ENCODE peak calls at places on chromosomes 5 and 9, in five cellular contexts. A is activated naive CD4-positive, alpha-beta T cell; O is type B pancreatic cell; L is T-helper 1 cell; R is dermis microvascular lymphatic vessel endothelial cell. J is an unnamed sample.

GRCh38 chr5:172487671-172488070 is 33.3 kb upstream of the SH3PXD2B start:
- DNase-seq in A (no peak), R (no peak), L (no peak), O (no peak), J (no peak)

GRCh38 chr5:87074934-87075541 is 192.6 kb upstream of the RASA1 start:
- DNase-seq in O (no peak), A (no peak), R (peak; percentile 85), L (no peak), J (no peak)

GRCh38 chr5:6246820-6247437 is 131.4 kb downstream of the MED10 start:
- DNase-seq in R (no peak), O (no peak), A (no peak), L (no peak), J (no peak)

GRCh38 chr9:92324889-92325268 is 271 bp downstream of the NOL8 start:
- DNase-seq in O (no peak), L (no peak), A (no peak), R (no peak), J (no peak)

GRCh38 chr5:87119588-87119987 is 148.1 kb upstream of the RASA1 start:
- DNase-seq in R (no peak), A (no peak), O (no peak), L (no peak), J (no peak)

GRCh38 chr5:16673241-16673998 is 56.6 kb upstream of the RETREG1 start:
- DNase-seq in L (peak; percentile 20), O (no peak), R (no peak), A (peak; percentile 45), J (no peak)

GRCh38 chr9:36082928-36083327 is 46.2 kb downstream of the RECK start:
- DNase-seq in L (no peak), R (no peak), O (no peak), A (no peak), J (no peak)

GRCh38 chr9:34203275-34204010 is 24.6 kb downstream of the UBAP1 start:
- DNase-seq in A (no peak), O (no peak), R (no peak), L (no peak), J (no peak)

GRCh38 chr5:133735346-133735745 is 123.0 kb upstream of the FSTL4 start:
- DNase-seq in O (no peak), R (peak; percentile 26), L (no peak), A (no peak), J (no peak)

GRCh38 chr9:20495133-20495532 is 127.2 kb downstream of the MLLT3 start:
- DNase-seq in L (no peak), O (no peak), R (no peak), A (no peak), J (no peak)

GRCh38 chr9:3658964-3659363 is 133.2 kb upstream of the RFX3 start:
- DNase-seq in A (no peak), R (no peak), L (no peak), O (no peak), J (no peak)

GRCh38 chr5:69531010-69531785 is 28.8 kb upstream of the GTF2H2C start:
- DNase-seq in A (no peak), O (no peak), L (no peak), R (no peak), J (no peak)

GRCh38 chr9:137191691-137192447 is 3.4 kb downstream of the SSNA1 start:
- DNase-seq in A (no peak), O (no peak), L (no peak), R (no peak), J (no peak)

GRCh38 chr5:164504141-164504772 is 998.8 kb downstream of the MAT2B start:
- DNase-seq in A (no peak), L (no peak), R (peak; percentile 56), O (no peak), J (no peak)

GRCh38 chr5:89190515-89191265 is 307.7 kb upstream of the MEF2C start:
- DNase-seq in L (no peak), R (no peak), O (no peak), A (no peak), J (no peak)

GRCh38 chr9:105309531-105309931 is 65.1 kb downstream of the SLC44A1 start:
- DNase-seq in L (no peak), R (peak; percentile 76), A (no peak), O (no peak), J (no peak)

GRCh38 chr5:108196276-108196675 is 185.6 kb downstream of the FBXL17 start:
- DNase-seq in A (no peak), O (no peak), R (no peak), L (no peak), J (no peak)

GRCh38 chr5:122559676-122560075 is 215.2 kb upstream of the SNX2 start:
- DNase-seq in R (no peak), O (no peak), A (no peak), L (no peak), J (no peak)